ENCODE peak calls at places on chromosomes 7 and 10, in six cellular contexts. One of them, this sample, is unnamed.

GRCh38 chr10:118423800-118424479 is 81.8 kb upstream of the FAM204A start:
- DNase-seq in ovary: peak; percentile 82
- DNase-seq in colonic mucosa: peak; percentile 73
- DNase-seq in A549: peak; percentile 91
- DNase-seq in SK-N-SH: peak; percentile 64
- DNase-seq in CD4-positive, alpha-beta T cell: peak; percentile 43
- DNase-seq in this sample: peak; percentile 92

GRCh38 chr10:22685926-22686325 is 28.5 kb downstream of the PIP4K2A start:
- DNase-seq in ovary: no peak
- DNase-seq in colonic mucosa: no peak
- DNase-seq in A549: no peak
- DNase-seq in SK-N-SH: no peak
- DNase-seq in CD4-positive, alpha-beta T cell: no peak
- DNase-seq in this sample: peak; percentile 54

GRCh38 chr7:44071726-44072363 is 6.5 kb upstream of the PGAM2 start:
- DNase-seq in ovary: no peak
- DNase-seq in colonic mucosa: peak; percentile 47
- DNase-seq in A549: no peak
- DNase-seq in SK-N-SH: no peak
- DNase-seq in CD4-positive, alpha-beta T cell: no peak
- DNase-seq in this sample: no peak

GRCh38 chr7:31096198-31096881 is 44.2 kb downstream of the ADCYAP1R1 start:
- DNase-seq in ovary: no peak
- DNase-seq in colonic mucosa: no peak
- DNase-seq in A549: no peak
- DNase-seq in SK-N-SH: no peak
- DNase-seq in CD4-positive, alpha-beta T cell: no peak
- DNase-seq in this sample: no peak

GRCh38 chr10:60182691-60183090 is 207.0 kb downstream of the ANK3 start:
- DNase-seq in ovary: no peak
- DNase-seq in colonic mucosa: no peak
- DNase-seq in A549: no peak
- DNase-seq in SK-N-SH: no peak
- DNase-seq in CD4-positive, alpha-beta T cell: no peak
- DNase-seq in this sample: peak; percentile 11

GRCh38 chr7:74412603-74413002 is 41.1 kb upstream of the GTF2IRD1 start:
- DNase-seq in ovary: no peak
- DNase-seq in colonic mucosa: no peak
- DNase-seq in A549: no peak
- DNase-seq in SK-N-SH: no peak
- DNase-seq in CD4-positive, alpha-beta T cell: no peak
- DNase-seq in this sample: peak; percentile 42

GRCh38 chr7:152370297-152370696 is 65.5 kb downstream of the KMT2C start:
- DNase-seq in ovary: no peak
- DNase-seq in colonic mucosa: no peak
- DNase-seq in A549: no peak
- DNase-seq in SK-N-SH: no peak
- DNase-seq in CD4-positive, alpha-beta T cell: no peak
- DNase-seq in this sample: no peak

GRCh38 chr7:11702938-11703337 is 129.1 kb downstream of the THSD7A start:
- DNase-seq in ovary: no peak
- DNase-seq in colonic mucosa: no peak
- DNase-seq in A549: no peak
- DNase-seq in SK-N-SH: no peak
- DNase-seq in CD4-positive, alpha-beta T cell: no peak
- DNase-seq in this sample: no peak

GRCh38 chr7:157459966-157460365 is 123.2 kb downstream of the DNAJB6 start:
- DNase-seq in ovary: no peak
- DNase-seq in colonic mucosa: no peak
- DNase-seq in A549: no peak
- DNase-seq in SK-N-SH: no peak
- DNase-seq in CD4-positive, alpha-beta T cell: no peak
- DNase-seq in this sample: no peak

GRCh38 chr10:132641401-132641800 is 103.8 kb downstream of the INPP5A start:
- DNase-seq in ovary: no peak
- DNase-seq in colonic mucosa: no peak
- DNase-seq in A549: no peak
- DNase-seq in SK-N-SH: no peak
- DNase-seq in CD4-positive, alpha-beta T cell: no peak
- DNase-seq in this sample: no peak

GRCh38 chr7:618539-619355 is 99.1 kb upstream of the PDGFA start:
- DNase-seq in ovary: no peak
- DNase-seq in colonic mucosa: peak; percentile 71
- DNase-seq in A549: no peak
- DNase-seq in SK-N-SH: no peak
- DNase-seq in CD4-positive, alpha-beta T cell: peak; percentile 63
- DNase-seq in this sample: no peak

GRCh38 chr10:70479161-70479531 is 579 bp downstream of the PALD1 start:
- DNase-seq in ovary: no peak
- DNase-seq in colonic mucosa: no peak
- DNase-seq in A549: peak; percentile 20
- DNase-seq in SK-N-SH: no peak
- DNase-seq in CD4-positive, alpha-beta T cell: no peak
- DNase-seq in this sample: no peak
- H3K27ac ChIP-seq in ovary: peak overlapping the region; percentile 4
- H3K27ac ChIP-seq in colonic mucosa: peak overlapping the region; percentile 22
- H3K27ac ChIP-seq in A549: peak overlapping the region; percentile 95
- H3K27ac ChIP-seq in SK-N-SH: no peak overlapping the region
- H3K27ac ChIP-seq in CD4-positive, alpha-beta T cell: no peak overlapping the region
- H3K27ac ChIP-seq in this sample: no peak overlapping the region

GRCh38 chr7:76108540-76109233 is 60.8 kb downstream of the MDH2 start:
- DNase-seq in ovary: peak; percentile 45
- DNase-seq in colonic mucosa: peak; percentile 94
- DNase-seq in A549: peak; percentile 94
- DNase-seq in SK-N-SH: no peak
- DNase-seq in CD4-positive, alpha-beta T cell: no peak
- DNase-seq in this sample: peak; percentile 40
- TF ChIP-seq CTCF in ovary: no peak
- TF ChIP-seq CTCF in colonic mucosa: no peak
- TF ChIP-seq CTCF in A549: no peak
- TF ChIP-seq CTCF in SK-N-SH: no peak
- TF ChIP-seq CTCF in CD4-positive, alpha-beta T cell: no peak
- TF ChIP-seq CTCF in this sample: no peak

GRCh38 chr10:35585356-35585755 is 19.8 kb upstream of the GJD4 start:
- DNase-seq in ovary: no peak
- DNase-seq in colonic mucosa: no peak
- DNase-seq in A549: no peak
- DNase-seq in SK-N-SH: no peak
- DNase-seq in CD4-positive, alpha-beta T cell: no peak
- DNase-seq in this sample: no peak
- H3K27ac ChIP-seq in ovary: no peak overlapping the region
- H3K27ac ChIP-seq in colonic mucosa: no peak overlapping the region
- H3K27ac ChIP-seq in A549: no peak overlapping the region
- H3K27ac ChIP-seq in SK-N-SH: no peak overlapping the region
- H3K27ac ChIP-seq in CD4-positive, alpha-beta T cell: no peak overlapping the region
- H3K27ac ChIP-seq in this sample: no peak overlapping the region

DNA sequence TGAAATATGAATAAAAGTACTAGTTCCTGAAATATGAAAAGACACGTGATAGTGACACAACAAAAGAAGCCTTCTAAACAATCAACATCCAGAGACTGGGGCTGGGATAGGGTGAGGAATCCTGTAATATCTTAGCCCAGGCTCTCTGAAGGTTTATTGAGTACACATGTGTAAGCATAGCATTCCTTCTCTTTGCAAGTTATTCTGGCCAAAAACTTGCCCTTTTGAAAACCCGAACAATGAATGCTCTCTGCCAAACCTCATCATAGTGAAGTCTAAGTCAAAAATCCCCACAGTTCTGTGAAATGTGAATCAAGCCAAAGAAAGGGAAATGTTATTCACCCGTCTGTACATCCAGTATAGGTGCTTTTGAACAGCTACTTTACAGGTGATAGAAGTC is 11.6 kb downstream of the SEMA3D start:
- DNase-seq in ovary: no peak
- DNase-seq in colonic mucosa: no peak
- DNase-seq in A549: no peak
- DNase-seq in SK-N-SH: no peak
- DNase-seq in CD4-positive, alpha-beta T cell: no peak
- DNase-seq in this sample: no peak
- TF ChIP-seq CTCF in ovary: no peak
- TF ChIP-seq CTCF in colonic mucosa: no peak
- TF ChIP-seq CTCF in A549: no peak
- TF ChIP-seq CTCF in SK-N-SH: no peak
- TF ChIP-seq CTCF in CD4-positive, alpha-beta T cell: no peak
- TF ChIP-seq CTCF in this sample: no peak

GRCh38 chr7:2954433-2954853 is 89.2 kb downstream of the CARD11 start:
- DNase-seq in ovary: no peak
- DNase-seq in colonic mucosa: no peak
- DNase-seq in A549: no peak
- DNase-seq in SK-N-SH: no peak
- DNase-seq in CD4-positive, alpha-beta T cell: no peak
- DNase-seq in this sample: no peak

GRCh38 chr7:2958416-2959342 is 85.0 kb downstream of the CARD11 start:
- DNase-seq in ovary: no peak
- DNase-seq in colonic mucosa: no peak
- DNase-seq in A549: no peak
- DNase-seq in SK-N-SH: no peak
- DNase-seq in CD4-positive, alpha-beta T cell: no peak
- DNase-seq in this sample: no peak

GRCh38 chr7:2955177-2955768 is 88.4 kb downstream of the CARD11 start:
- DNase-seq in ovary: no peak
- DNase-seq in colonic mucosa: no peak
- DNase-seq in A549: no peak
- DNase-seq in SK-N-SH: no peak
- DNase-seq in CD4-positive, alpha-beta T cell: no peak
- DNase-seq in this sample: no peak

GRCh38 chr7:2956076-2956475 is 87.6 kb downstream of the CARD11 start:
- DNase-seq in ovary: no peak
- DNase-seq in colonic mucosa: no peak
- DNase-seq in A549: no peak
- DNase-seq in SK-N-SH: no peak
- DNase-seq in CD4-positive, alpha-beta T cell: no peak
- DNase-seq in this sample: no peak

GRCh38 chr7:2956526-2957368 is 86.9 kb downstream of the CARD11 start:
- DNase-seq in ovary: no peak
- DNase-seq in colonic mucosa: no peak
- DNase-seq in A549: peak; percentile 76
- DNase-seq in SK-N-SH: peak; percentile 65
- DNase-seq in CD4-positive, alpha-beta T cell: no peak
- DNase-seq in this sample: no peak
- H3K27ac ChIP-seq in ovary: no peak overlapping the region
- H3K27ac ChIP-seq in colonic mucosa: no peak overlapping the region
- H3K27ac ChIP-seq in A549: peak overlapping the region; percentile 91
- H3K27ac ChIP-seq in SK-N-SH: no peak overlapping the region
- H3K27ac ChIP-seq in CD4-positive, alpha-beta T cell: no peak overlapping the region
- H3K27ac ChIP-seq in this sample: no peak overlapping the region

GRCh38 chr7:95843286-95843685 is 70.9 kb downstream of the DYNC1I1 start:
- DNase-seq in ovary: no peak
- DNase-seq in colonic mucosa: no peak
- DNase-seq in A549: peak; percentile 31
- DNase-seq in SK-N-SH: peak; percentile 23
- DNase-seq in CD4-positive, alpha-beta T cell: no peak
- DNase-seq in this sample: peak; percentile 8
- TF ChIP-seq CTCF in ovary: no peak
- TF ChIP-seq CTCF in colonic mucosa: no peak
- TF ChIP-seq CTCF in A549: peak; percentile 11
- TF ChIP-seq CTCF in SK-N-SH: peak; percentile 38
- TF ChIP-seq CTCF in CD4-positive, alpha-beta T cell: no peak
- TF ChIP-seq CTCF in this sample: peak; percentile 8

GRCh38 chr10:96616961-96617360 is 30.1 kb upstream of the TM9SF3 start:
- DNase-seq in ovary: no peak
- DNase-seq in colonic mucosa: no peak
- DNase-seq in A549: no peak
- DNase-seq in SK-N-SH: no peak
- DNase-seq in CD4-positive, alpha-beta T cell: no peak
- DNase-seq in this sample: no peak

GRCh38 chr10:96618648-96619047 is 31.8 kb upstream of the TM9SF3 start:
- DNase-seq in ovary: peak; percentile 76
- DNase-seq in colonic mucosa: peak; percentile 57
- DNase-seq in A549: no peak
- DNase-seq in SK-N-SH: no peak
- DNase-seq in CD4-positive, alpha-beta T cell: no peak
- DNase-seq in this sample: peak; percentile 38

GRCh38 chr10:96619803-96620773 is 33.3 kb upstream of the TM9SF3 start:
- DNase-seq in ovary: no peak
- DNase-seq in colonic mucosa: peak; percentile 34
- DNase-seq in A549: no peak
- DNase-seq in SK-N-SH: no peak
- DNase-seq in CD4-positive, alpha-beta T cell: no peak
- DNase-seq in this sample: peak; percentile 50

GRCh38 chr10:96622330-96622729 is 35.5 kb upstream of the TM9SF3 start:
- DNase-seq in ovary: no peak
- DNase-seq in colonic mucosa: no peak
- DNase-seq in A549: no peak
- DNase-seq in SK-N-SH: no peak
- DNase-seq in CD4-positive, alpha-beta T cell: no peak
- DNase-seq in this sample: no peak

DNA sequence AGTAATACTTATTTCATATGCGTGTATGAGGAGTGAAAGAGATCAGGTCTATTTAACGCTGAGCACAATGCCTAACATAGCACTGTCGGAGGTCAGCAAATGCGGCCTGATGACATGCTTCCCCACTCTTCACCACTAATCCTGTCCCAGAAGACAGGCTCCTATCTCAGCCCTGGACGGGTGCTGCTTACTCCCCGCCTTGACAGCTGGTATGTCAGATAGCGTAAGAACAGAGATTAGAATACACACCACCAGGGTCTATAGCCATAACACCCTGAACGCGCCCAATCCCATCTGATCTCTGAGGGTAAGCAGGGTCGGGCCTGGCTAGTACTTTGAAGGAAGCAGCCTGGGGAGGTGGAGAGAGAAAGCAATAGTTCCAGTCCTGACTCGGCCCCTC is 32.3 kb upstream of the TM9SF3 start:
- DNase-seq in ovary: no peak
- DNase-seq in colonic mucosa: no peak
- DNase-seq in A549: no peak
- DNase-seq in SK-N-SH: no peak
- DNase-seq in CD4-positive, alpha-beta T cell: no peak
- DNase-seq in this sample: peak; percentile 31
- H3K27ac ChIP-seq in ovary: peak overlapping the region; percentile 32
- H3K27ac ChIP-seq in colonic mucosa: no peak overlapping the region
- H3K27ac ChIP-seq in A549: no peak overlapping the region
- H3K27ac ChIP-seq in SK-N-SH: no peak overlapping the region
- H3K27ac ChIP-seq in CD4-positive, alpha-beta T cell: no peak overlapping the region
- H3K27ac ChIP-seq in this sample: peak overlapping the region; percentile 79

GRCh38 chr10:14306201-14306600 is 24.5 kb downstream of the FRMD4A start:
- DNase-seq in ovary: no peak
- DNase-seq in colonic mucosa: no peak
- DNase-seq in A549: no peak
- DNase-seq in SK-N-SH: no peak
- DNase-seq in CD4-positive, alpha-beta T cell: no peak
- DNase-seq in this sample: no peak

GRCh38 chr10:14299516-14299915 is 31.2 kb downstream of the FRMD4A start:
- DNase-seq in ovary: no peak
- DNase-seq in colonic mucosa: no peak
- DNase-seq in A549: no peak
- DNase-seq in SK-N-SH: no peak
- DNase-seq in CD4-positive, alpha-beta T cell: no peak
- DNase-seq in this sample: no peak

GRCh38 chr10:14296081-14296709 is 34.5 kb downstream of the FRMD4A start:
- DNase-seq in ovary: no peak
- DNase-seq in colonic mucosa: no peak
- DNase-seq in A549: no peak
- DNase-seq in SK-N-SH: peak; percentile 12
- DNase-seq in CD4-positive, alpha-beta T cell: no peak
- DNase-seq in this sample: no peak

GRCh38 chr10:14304029-14304428 is 26.7 kb downstream of the FRMD4A start:
- DNase-seq in ovary: no peak
- DNase-seq in colonic mucosa: no peak
- DNase-seq in A549: no peak
- DNase-seq in SK-N-SH: no peak
- DNase-seq in CD4-positive, alpha-beta T cell: no peak
- DNase-seq in this sample: no peak

GRCh38 chr10:14302035-14302434 is 28.7 kb downstream of the FRMD4A start:
- DNase-seq in ovary: no peak
- DNase-seq in colonic mucosa: no peak
- DNase-seq in A549: no peak
- DNase-seq in SK-N-SH: no peak
- DNase-seq in CD4-positive, alpha-beta T cell: no peak
- DNase-seq in this sample: peak; percentile 37
- TF ChIP-seq CTCF in ovary: no peak
- TF ChIP-seq CTCF in colonic mucosa: no peak
- TF ChIP-seq CTCF in A549: no peak
- TF ChIP-seq CTCF in SK-N-SH: peak; percentile 52
- TF ChIP-seq CTCF in CD4-positive, alpha-beta T cell: no peak
- TF ChIP-seq CTCF in this sample: peak; percentile 66

This sample was measured in cardiac muscle cell.